ENCODE peak calls at places on chromosomes 16 and 17, in four cellular contexts. I, D, U and E are unnamed samples.

GRCh38 chr17:44438634-44439033 is 49.2 kb upstream of the ITGA2B start:
- DNase-seq in I (no peak), D (peak), U (no peak), E (no peak)

GRCh38 chr16:266258-267164 is 9.2 kb downstream of the RGS11 start:
- DNase-seq in I (no peak), D (no peak), U (no peak), E (no peak)

GRCh38 chr17:38747385-38748328 is 479 bp downstream of the PCGF2 start:
- DNase-seq in I (peak), D (no peak), U (no peak), E (no peak)

GRCh38 chr16:84917492-84917891 is 93.8 kb downstream of the ZDHHC7 start:
- DNase-seq in I (no peak), D (no peak), U (no peak), E (no peak)

GRCh38 chr17:21466550-21466949 is 90.4 kb downstream of the KCNJ12 start:
- DNase-seq in I (no peak), D (no peak), U (no peak), E (no peak)

GRCh38 chr17:82154881-82155331 is 56.9 kb upstream of the FASN start:
- DNase-seq in I (no peak), D (no peak), U (no peak), E (no peak)

GRCh38 chr17:1939979-1940809 is 84.9 kb downstream of the RTN4RL1 start:
- DNase-seq in I (peak), D (no peak), U (no peak), E (no peak)

GRCh38 chr17:17758443-17758842 is 77.2 kb downstream of the RAI1 start:
- DNase-seq in I (no peak), D (no peak), U (no peak), E (no peak)

GRCh38 chr17:42683407-42684031 is 1.2 kb downstream of the CNTNAP1 start:
- DNase-seq in I (no peak), D (no peak), U (no peak), E (no peak)